ENCODE peak calls at places on chromosomes 2 and 18, in nine cellular contexts. B is progenitor cell of endocrine pancreas, O is GM12865, U is right atrium auricular region, N is hepatocyte, H is endothelial cell, M is left lung, D is HFFc6, R is upper lobe of left lung. W is an unnamed sample.

GRCh38 chr18:53380063-53380639 is 844.3 kb downstream of the MBD2 start:
- DNase-seq in R (no peak), U (no peak), B (no peak), N (peak; percentile 57), M (no peak), D (peak; percentile 35), H (peak; percentile 6), O (peak; percentile 60), W (no peak)

GRCh38 chr2:149065236-149065635 is 26.7 kb downstream of the LYPD6B start:
- DNase-seq in D (peak; percentile 78), U (no peak), B (no peak), R (no peak), N (no peak), H (no peak), M (no peak), O (peak; percentile 63), W (no peak)

GRCh38 chr2:43131890-43132522 is 94.4 kb downstream of the ZFP36L2 start:
- DNase-seq in M (no peak), H (no peak), D (no peak), U (no peak), R (no peak), O (no peak), B (no peak), N (no peak), W (no peak)

GRCh38 chr18:47628898-47629297 is 301.6 kb downstream of the SMAD2 start:
- DNase-seq in H (no peak), R (no peak), O (no peak), N (no peak), U (no peak), D (no peak), B (no peak), M (no peak), W (no peak)

GRCh38 chr2:219434468-219434717 is 250 bp upstream of the SPEG start:
- DNase-seq in R (no peak), U (no peak), H (no peak), D (no peak), N (no peak), B (no peak), M (no peak), O (no peak), W (no peak)

GRCh38 chr18:13531681-13532325 is 194.6 kb downstream of the FAM210A start:
- DNase-seq in U (no peak), R (peak; percentile 33), B (no peak), M (peak; percentile 71), H (no peak), O (no peak), D (no peak), N (no peak), W (peak; percentile 27)

GRCh38 chr2:67135201-67135600 is 261.9 kb upstream of the ETAA1 start:
- DNase-seq in U (no peak), D (no peak), B (no peak), R (no peak), N (no peak), O (no peak), M (no peak), H (no peak), W (no peak)

GRCh38 chr2:25380586-25381360 is 39.0 kb upstream of the DNMT3A start:
- DNase-seq in B (no peak), M (no peak), U (no peak), H (no peak), D (no peak), N (no peak), O (no peak), R (peak; percentile 48), W (no peak)

GRCh38 chr18:74373428-74373827 is 57.8 kb downstream of the C18orf63 start:
- DNase-seq in D (no peak), U (peak; percentile 11), B (no peak), M (no peak), O (no peak), N (no peak), H (no peak), R (no peak), W (no peak)

GRCh38 chr2:239368906-239369584 is 31.8 kb downstream of the HDAC4 start:
- DNase-seq in B (no peak), U (no peak), R (no peak), D (no peak), H (no peak), N (no peak), M (no peak), O (peak; percentile 35), W (no peak)

GRCh38 chr2:178804791-178805190 is 2.4 kb downstream of the TTN start:
- DNase-seq in N (no peak), H (no peak), M (no peak), B (no peak), O (peak; percentile 18), D (peak; percentile 8), U (no peak), R (no peak), W (no peak)

GRCh38 chr2:20241973-20242726 is 17.2 kb upstream of the SDC1 start:
- DNase-seq in R (peak; percentile 87), O (no peak), B (no peak), H (peak; percentile 47), U (no peak), M (peak; percentile 85), N (no peak), D (no peak), W (no peak)

DNA sequence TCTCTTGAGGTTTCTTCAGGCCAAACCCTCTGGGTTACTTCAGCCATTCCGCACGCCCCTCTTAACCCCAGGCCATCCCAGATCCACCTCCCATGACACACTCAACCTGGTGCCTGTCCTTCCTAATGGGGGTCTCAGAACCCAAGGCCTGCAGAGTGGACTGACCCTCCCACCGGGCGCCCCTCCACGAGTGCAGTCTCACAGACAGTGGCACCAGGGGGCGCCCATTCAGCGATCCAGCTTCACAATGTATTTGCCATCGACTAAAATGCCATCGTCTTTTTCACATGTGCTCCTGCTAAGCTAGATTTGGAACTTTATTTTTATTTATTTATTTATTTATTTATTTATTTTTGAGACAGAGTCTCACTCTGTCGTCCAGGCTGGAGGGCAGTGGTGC is 38.5 kb downstream of the INPP5D start:
- DNase-seq in M (no peak), D (no peak), R (no peak), U (no peak), B (no peak), H (peak; percentile 41), N (no peak), O (no peak), W (no peak)
- TF ChIP-seq CTCF in M (no peak), D (peak; percentile 50), R (no peak), U (peak; percentile 52), B (peak; percentile 41), H (no peak), N (peak; percentile 38), O (no peak), W (no peak)

DNA sequence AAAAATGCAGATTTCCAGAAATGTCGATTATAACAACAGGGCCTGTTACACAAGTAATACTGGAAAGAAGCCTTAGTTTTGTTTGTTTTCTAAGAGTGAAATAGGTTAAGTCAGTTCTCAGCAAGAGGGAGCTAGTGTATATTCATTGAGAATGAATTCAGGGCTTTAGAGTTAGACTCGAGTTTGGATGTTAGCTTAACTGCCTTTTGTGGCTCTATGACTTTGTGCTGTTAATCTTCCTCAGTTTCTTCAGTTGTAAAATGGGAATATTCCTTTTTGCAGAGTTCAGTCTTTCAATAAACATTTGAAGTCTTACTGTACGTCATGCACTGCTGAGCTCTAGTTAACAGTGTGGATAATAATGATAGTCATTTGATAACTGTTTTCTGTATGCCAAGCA is 989 bp downstream of the NDUFV2 start:
- DNase-seq in M (no peak), U (no peak), H (no peak), O (no peak), D (peak; percentile 42), B (no peak), N (peak; percentile 33), R (no peak), W (no peak)
- TF ChIP-seq CTCF in M (no peak), U (peak; percentile 54), H (no peak), O (no peak), D (no peak), B (no peak), N (peak; percentile 27), R (no peak), W (no peak)

DNA sequence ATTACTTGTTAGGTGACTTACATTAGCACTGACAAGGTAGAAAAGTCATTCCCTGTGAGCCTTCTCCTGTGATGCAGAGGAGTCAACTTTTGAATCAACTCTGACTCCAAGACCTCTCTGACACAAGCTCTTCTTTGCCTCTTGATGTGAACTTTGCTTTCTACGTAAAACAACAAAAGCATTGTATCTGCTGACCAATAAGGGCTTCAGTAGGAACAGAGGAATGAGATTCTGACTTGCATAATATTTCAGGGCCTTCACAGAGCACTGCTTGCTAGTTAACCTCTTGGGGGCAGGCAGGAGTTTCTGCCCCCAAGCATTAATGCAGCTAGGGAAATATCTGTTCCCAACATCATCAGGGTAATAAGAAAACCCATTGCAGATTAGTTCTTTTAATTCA is 791.5 kb downstream of the BCL11A start:
- DNase-seq in O (no peak), R (no peak), U (no peak), M (no peak), D (no peak), N (no peak), B (no peak), H (no peak), W (no peak)
- TF ChIP-seq CTCF in O (no peak), R (no peak), U (no peak), M (no peak), D (no peak), N (no peak), B (no peak), H (no peak), W (no peak)

DNA sequence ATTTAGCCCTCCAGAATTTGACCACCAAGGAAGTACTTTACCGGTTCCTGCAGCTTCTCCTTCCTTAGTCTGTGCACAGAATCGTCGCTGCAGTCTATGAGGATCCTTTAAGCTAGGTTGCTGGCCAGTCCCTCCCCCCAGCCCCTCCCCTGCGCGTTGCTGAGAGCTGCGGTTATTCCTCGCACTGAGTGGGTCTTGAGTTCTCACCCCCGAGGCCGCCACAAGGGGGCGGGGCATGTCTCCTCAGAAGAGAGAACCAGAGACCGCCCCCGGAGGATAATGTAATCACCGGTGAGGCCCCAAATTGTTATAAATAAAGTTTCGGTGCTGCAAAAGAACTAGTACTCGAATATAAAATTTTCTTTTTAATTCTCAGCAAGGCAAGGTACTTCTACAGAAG is 1184.9 kb upstream of the CDH2 start:
- DNase-seq in H (no peak), R (peak; percentile 30), U (no peak), M (peak; percentile 41), O (peak; percentile 0), D (no peak), N (peak; percentile 8), B (no peak), W (no peak)
- TF ChIP-seq CTCF in H (no peak), R (no peak), U (no peak), M (no peak), O (no peak), D (no peak), N (no peak), B (no peak), W (no peak)

GRCh38 chr2:235597081-235597615 is 103.3 kb downstream of the AGAP1 start:
- DNase-seq in R (no peak), H (no peak), D (no peak), M (no peak), U (no peak), O (no peak), B (no peak), N (no peak), W (no peak)
- TF ChIP-seq CTCF in R (no peak), H (no peak), D (no peak), M (no peak), U (no peak), O (no peak), B (no peak), N (no peak), W (no peak)

W was measured in mesothelial cell of epicardium.